ENCODE peak calls at places on chromosome 5, in six cellular contexts. One of them, this sample, is unnamed. For H3K4me1 and H3K36me3, the result is how much of the 10 kb centered on the place peaks cover.

GRCh38 chr5:160133071-160133917 is 14.0 kb upstream of the PWWP2A start:
- DNase-seq in neural progenitor cell: peak
- DNase-seq in GM12878: no peak
- DNase-seq in neuronal stem cell: peak
- DNase-seq in IMR-90: no peak
- DNase-seq in GM23248: peak
- DNase-seq in this sample: peak

GRCh38 chr5:129361441-129362025 is 98.6 kb upstream of the ADAMTS19 start:
- DNase-seq in IMR-90: peak
- DNase-seq in neural progenitor cell: peak
- DNase-seq in neuronal stem cell: no peak
- DNase-seq in GM23248: peak
- DNase-seq in GM12878: no peak
- DNase-seq in this sample: no peak

GRCh38 chr5:170745481-170746061 is 38.0 kb upstream of the GABRP start:
- DNase-seq in IMR-90: peak
- DNase-seq in neural progenitor cell: peak
- DNase-seq in GM23248: peak
- DNase-seq in neuronal stem cell: no peak
- DNase-seq in GM12878: no peak
- DNase-seq in this sample: no peak

GRCh38 chr5:140321796-140322195 is 18.9 kb upstream of the PFDN1 start:
- DNase-seq in neuronal stem cell: no peak
- DNase-seq in neural progenitor cell: no peak
- DNase-seq in IMR-90: no peak
- DNase-seq in GM12878: peak
- DNase-seq in GM23248: no peak
- DNase-seq in this sample: no peak

GRCh38 chr5:133347039-133347438 is 265.3 kb downstream of the FSTL4 start:
- DNase-seq in IMR-90: no peak
- DNase-seq in GM12878: no peak
- DNase-seq in neural progenitor cell: no peak
- DNase-seq in GM23248: no peak
- DNase-seq in neuronal stem cell: no peak
- DNase-seq in this sample: no peak

GRCh38 chr5:113489299-113489698 is 1.0 kb upstream of the MCC start:
- DNase-seq in GM23248: peak
- DNase-seq in GM12878: no peak
- DNase-seq in IMR-90: peak
- DNase-seq in neuronal stem cell: no peak
- DNase-seq in neural progenitor cell: no peak
- DNase-seq in this sample: no peak

GRCh38 chr5:139574641-139575312 is 13.6 kb downstream of the UBE2D2 start:
- DNase-seq in neural progenitor cell: peak
- DNase-seq in GM23248: peak
- DNase-seq in IMR-90: peak
- DNase-seq in GM12878: no peak
- DNase-seq in neuronal stem cell: no peak
- DNase-seq in this sample: no peak

GRCh38 chr5:116947691-116948528 is 373.3 kb upstream of the SEMA6A start:
- DNase-seq in GM12878: peak
- DNase-seq in GM23248: peak
- DNase-seq in neural progenitor cell: peak
- DNase-seq in IMR-90: no peak
- DNase-seq in neuronal stem cell: peak
- DNase-seq in this sample: peak

GRCh38 chr5:177429248-177430045 is 3.0 kb downstream of the GRK6 start:
- DNase-seq in neuronal stem cell: no peak
- DNase-seq in GM23248: no peak
- DNase-seq in GM12878: peak
- DNase-seq in IMR-90: no peak
- DNase-seq in neural progenitor cell: no peak
- DNase-seq in this sample: peak

GRCh38 chr5:102961671-102962070 is 158.3 kb downstream of the GIN1 start:
- DNase-seq in GM12878: no peak
- DNase-seq in IMR-90: no peak
- DNase-seq in GM23248: no peak
- DNase-seq in neural progenitor cell: no peak
- DNase-seq in neuronal stem cell: no peak
- DNase-seq in this sample: no peak

GRCh38 chr5:91925249-91925648 is 542.1 kb upstream of the ARRDC3 start:
- DNase-seq in GM23248: no peak
- DNase-seq in neuronal stem cell: no peak
- DNase-seq in GM12878: no peak
- DNase-seq in IMR-90: no peak
- DNase-seq in neural progenitor cell: no peak
- DNase-seq in this sample: no peak

GRCh38 chr5:1793966-1794895 is 5.4 kb downstream of the MRPL36 start:
- DNase-seq in neuronal stem cell: no peak
- DNase-seq in neural progenitor cell: no peak
- DNase-seq in GM12878: no peak
- DNase-seq in GM23248: peak
- DNase-seq in IMR-90: peak
- DNase-seq in this sample: no peak

GRCh38 chr5:125446986-125447385 is 700.5 kb upstream of the ZNF608 start:
- DNase-seq in neural progenitor cell: no peak
- DNase-seq in neuronal stem cell: no peak
- DNase-seq in GM12878: no peak
- DNase-seq in IMR-90: peak
- DNase-seq in GM23248: no peak
- DNase-seq in this sample: no peak

DNA sequence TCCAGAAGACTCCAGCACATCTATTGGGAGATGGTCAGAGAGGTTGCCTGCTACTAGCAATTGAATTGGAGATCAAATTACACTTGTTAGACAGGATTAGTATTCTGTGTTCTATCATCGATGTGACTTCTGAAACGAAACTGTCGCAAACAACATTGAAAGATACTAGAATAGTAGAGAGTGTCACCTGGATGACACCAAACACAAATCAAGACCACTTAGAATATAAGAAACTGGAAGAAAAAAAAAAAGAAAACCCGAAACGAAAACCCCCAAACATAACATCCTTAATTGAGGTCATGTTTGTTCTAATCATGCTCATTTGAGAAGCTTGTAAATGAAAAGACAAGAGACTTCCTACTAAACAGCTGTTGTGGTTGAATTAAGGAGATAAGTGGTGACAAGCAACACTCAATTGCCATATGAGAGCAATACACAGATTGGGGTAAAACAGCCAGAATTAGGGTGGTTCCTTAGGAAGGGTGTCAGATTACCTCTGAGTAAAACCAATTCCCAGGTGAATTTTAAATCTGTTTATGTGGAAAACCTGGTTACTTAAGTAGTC is 97.6 kb downstream of the BASP1 start:
- DNase-seq in neural progenitor cell: no peak
- DNase-seq in neuronal stem cell: no peak
- DNase-seq in IMR-90: no peak
- DNase-seq in GM12878: peak
- DNase-seq in GM23248: peak
- DNase-seq in this sample: no peak
- H3K4me1 ChIP-seq in neural progenitor cell: under half
- H3K4me1 ChIP-seq in neuronal stem cell: under half
- H3K4me1 ChIP-seq in IMR-90: under half
- H3K4me1 ChIP-seq in GM12878: under half
- H3K4me1 ChIP-seq in GM23248: under half
- H3K4me1 ChIP-seq in this sample: under half

GRCh38 chr5:143800715-143801114 is 11.2 kb upstream of the HMHB1 start:
- DNase-seq in IMR-90: no peak
- DNase-seq in GM23248: no peak
- DNase-seq in GM12878: no peak
- DNase-seq in neural progenitor cell: no peak
- DNase-seq in neuronal stem cell: no peak
- DNase-seq in this sample: no peak
- H3K9ac ChIP-seq in IMR-90: no peak
- H3K9ac ChIP-seq in GM23248: no peak
- H3K9ac ChIP-seq in GM12878: no peak
- H3K9ac ChIP-seq in neural progenitor cell: no peak
- H3K9ac ChIP-seq in neuronal stem cell: no peak
- H3K9ac ChIP-seq in this sample: no peak

GRCh38 chr5:175493260-175493659 is 14.9 kb downstream of the SFXN1 start:
- DNase-seq in GM12878: no peak
- DNase-seq in neuronal stem cell: no peak
- DNase-seq in GM23248: no peak
- DNase-seq in neural progenitor cell: no peak
- DNase-seq in IMR-90: no peak
- DNase-seq in this sample: no peak
- H3K36me3 ChIP-seq in GM12878: under half
- H3K36me3 ChIP-seq in neuronal stem cell: half or more
- H3K36me3 ChIP-seq in GM23248: under half
- H3K36me3 ChIP-seq in neural progenitor cell: under half
- H3K36me3 ChIP-seq in IMR-90: under half
- H3K36me3 ChIP-seq in this sample: under half

GRCh38 chr5:74624931-74625505 is 15.5 kb downstream of the ENC1 start:
- DNase-seq in GM12878: no peak
- DNase-seq in neuronal stem cell: no peak
- DNase-seq in neural progenitor cell: no peak
- DNase-seq in GM23248: no peak
- DNase-seq in IMR-90: no peak
- DNase-seq in this sample: no peak

GRCh38 chr5:74629326-74629725 is 11.2 kb downstream of the ENC1 start:
- DNase-seq in neuronal stem cell: no peak
- DNase-seq in GM23248: no peak
- DNase-seq in IMR-90: no peak
- DNase-seq in GM12878: no peak
- DNase-seq in neural progenitor cell: peak
- DNase-seq in this sample: no peak

GRCh38 chr5:74625742-74626241 is 14.7 kb downstream of the ENC1 start:
- DNase-seq in neural progenitor cell: no peak
- DNase-seq in GM12878: no peak
- DNase-seq in neuronal stem cell: no peak
- DNase-seq in GM23248: no peak
- DNase-seq in IMR-90: no peak
- DNase-seq in this sample: no peak

GRCh38 chr5:74626386-74627222 is 13.9 kb downstream of the ENC1 start:
- DNase-seq in neural progenitor cell: no peak
- DNase-seq in IMR-90: no peak
- DNase-seq in neuronal stem cell: no peak
- DNase-seq in GM12878: no peak
- DNase-seq in GM23248: no peak
- DNase-seq in this sample: peak

DNA sequence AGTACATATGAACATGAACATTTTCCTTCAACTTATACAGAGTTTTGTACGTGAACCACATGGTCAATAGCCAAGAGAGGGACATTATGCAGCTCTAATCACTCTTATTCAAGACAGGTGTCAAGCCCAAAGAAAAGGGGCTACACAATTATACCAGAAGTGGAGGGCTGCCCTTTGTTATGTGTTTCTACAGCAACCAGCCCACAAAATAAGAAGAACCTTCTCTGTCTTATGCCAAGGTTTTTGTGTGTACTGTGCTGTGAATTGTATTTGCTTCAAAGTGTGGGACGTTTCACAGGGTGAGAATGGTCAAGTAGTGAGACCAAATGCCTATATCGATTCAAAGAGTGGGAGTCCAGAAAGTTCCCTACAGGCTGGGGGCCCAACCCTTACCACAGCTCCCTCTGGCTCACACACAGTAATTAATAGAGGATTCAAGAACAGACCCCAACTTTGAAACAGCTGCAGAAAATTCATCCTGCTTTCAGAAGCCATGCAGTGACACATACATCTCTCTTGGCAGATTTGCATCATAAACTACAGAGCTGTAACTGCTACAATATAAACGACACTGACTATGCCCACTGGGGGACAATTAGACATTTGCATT is 12.9 kb downstream of the ENC1 start:
- DNase-seq in IMR-90: no peak
- DNase-seq in GM23248: no peak
- DNase-seq in neuronal stem cell: no peak
- DNase-seq in neural progenitor cell: no peak
- DNase-seq in GM12878: no peak
- DNase-seq in this sample: no peak
- H3K4me1 ChIP-seq in IMR-90: under half
- H3K4me1 ChIP-seq in GM23248: under half
- H3K4me1 ChIP-seq in neuronal stem cell: under half
- H3K4me1 ChIP-seq in neural progenitor cell: half or more
- H3K4me1 ChIP-seq in GM12878: under half
- H3K4me1 ChIP-seq in this sample: under half

GRCh38 chr5:65474129-65474711 is 7.5 kb downstream of the ADAMTS6 start:
- DNase-seq in GM23248: no peak
- DNase-seq in IMR-90: no peak
- DNase-seq in neural progenitor cell: no peak
- DNase-seq in GM12878: no peak
- DNase-seq in neuronal stem cell: no peak
- DNase-seq in this sample: no peak
- H3K9ac ChIP-seq in GM23248: no peak
- H3K9ac ChIP-seq in IMR-90: no peak
- H3K9ac ChIP-seq in neural progenitor cell: no peak
- H3K9ac ChIP-seq in GM12878: no peak
- H3K9ac ChIP-seq in neuronal stem cell: no peak
- H3K9ac ChIP-seq in this sample: no peak

GRCh38 chr5:79305706-79306105 is 69.8 kb downstream of the JMY start:
- DNase-seq in GM12878: no peak
- DNase-seq in IMR-90: peak
- DNase-seq in neural progenitor cell: no peak
- DNase-seq in GM23248: no peak
- DNase-seq in neuronal stem cell: no peak
- DNase-seq in this sample: no peak
- H3K36me3 ChIP-seq in GM12878: under half
- H3K36me3 ChIP-seq in IMR-90: under half
- H3K36me3 ChIP-seq in neural progenitor cell: under half
- H3K36me3 ChIP-seq in GM23248: under half
- H3K36me3 ChIP-seq in neuronal stem cell: under half
- H3K36me3 ChIP-seq in this sample: under half

GRCh38 chr5:62502456-62503101 is 76.0 kb upstream of the LRRC70 start:
- DNase-seq in neuronal stem cell: no peak
- DNase-seq in IMR-90: no peak
- DNase-seq in neural progenitor cell: no peak
- DNase-seq in GM12878: no peak
- DNase-seq in GM23248: no peak
- DNase-seq in this sample: no peak
- H3K4me1 ChIP-seq in neuronal stem cell: under half
- H3K4me1 ChIP-seq in IMR-90: under half
- H3K4me1 ChIP-seq in neural progenitor cell: under half
- H3K4me1 ChIP-seq in GM12878: under half
- H3K4me1 ChIP-seq in GM23248: under half
- H3K4me1 ChIP-seq in this sample: under half

GRCh38 chr5:134435525-134435924 is 23.8 kb upstream of the CDKN2AIPNL start:
- DNase-seq in neural progenitor cell: no peak
- DNase-seq in GM12878: no peak
- DNase-seq in IMR-90: peak
- DNase-seq in GM23248: peak
- DNase-seq in neuronal stem cell: no peak
- DNase-seq in this sample: no peak
- H3K9ac ChIP-seq in neural progenitor cell: no peak
- H3K9ac ChIP-seq in GM12878: no peak
- H3K9ac ChIP-seq in IMR-90: no peak
- H3K9ac ChIP-seq in GM23248: peak
- H3K9ac ChIP-seq in neuronal stem cell: no peak
- H3K9ac ChIP-seq in this sample: no peak

This sample was measured in colonic mucosa.